ENCODE peak calls at places on chromosomes 11 and 22, in four cellular contexts. G, T, O and Y are unnamed samples.

GRCh38 chr11:30758012-30758411 is 171.9 kb upstream of the MPPED2 start:
- DNase-seq in T (no peak), O (no peak), G (no peak), Y (no peak)

GRCh38 chr11:96342131-96342970 is 644 bp downstream of the MAML2 start:
- DNase-seq in T (no peak), O (no peak), G (no peak), Y (no peak)

GRCh38 chr22:44337658-44338004 is 24.9 kb upstream of the SHISAL1 start:
- DNase-seq in G (peak), T (no peak), O (peak), Y (no peak)

GRCh38 chr22:49163258-49163959 is 664.3 kb downstream of the BRD1 start:
- DNase-seq in G (no peak), O (no peak), T (no peak), Y (no peak)

GRCh38 chr11:93541884-93542752 is 1.1 kb downstream of the SMCO4 start:
- DNase-seq in G (peak), O (peak), T (peak), Y (peak)

GRCh38 chr22:46063861-46064235 is 86.5 kb upstream of the PPARA start:
- DNase-seq in G (no peak), O (peak), T (no peak), Y (no peak)

GRCh38 chr11:125514336-125515101 is 18.5 kb upstream of the FEZ1 start:
- DNase-seq in O (peak), T (peak), G (no peak), Y (peak)

GRCh38 chr11:1401656-1402221 is 12.0 kb downstream of the BRSK2 start:
- DNase-seq in G (no peak), T (peak), O (peak), Y (peak)

GRCh38 chr11:71250512-71251158 is 1.7 kb downstream of the SHANK2 start:
- DNase-seq in T (no peak), O (no peak), G (no peak), Y (no peak)

GRCh38 chr22:49724893-49725489 is 102.7 kb downstream of the BRD1 start:
- DNase-seq in O (no peak), G (peak), T (peak), Y (peak)

GRCh38 chr11:60924110-60924905 is at the start of gene TMEM132A:
- DNase-seq in O (peak), G (peak), T (no peak), Y (peak)

GRCh38 chr22:31344369-31345330 is 1.5 kb downstream of the PATZ1 start:
- DNase-seq in T (peak), O (no peak), G (no peak), Y (peak)

GRCh38 chr22:24727218-24727851 is 47.2 kb downstream of the PIWIL3 start:
- DNase-seq in T (no peak), O (peak), G (peak), Y (no peak)

GRCh38 chr22:49797706-49798105 is 30.0 kb downstream of the BRD1 start:
- DNase-seq in G (no peak), O (no peak), T (no peak), Y (no peak)

GRCh38 chr22:35634015-35634414 is 14.2 kb upstream of the APOL6 start:
- DNase-seq in T (no peak), O (no peak), G (no peak), Y (no peak)

GRCh38 chr11:19447150-19447566 is 206.4 kb upstream of the E2F8 start:
- DNase-seq in T (no peak), G (no peak), O (no peak), Y (no peak)

GRCh38 chr11:61777234-61778090 is 14.9 kb downstream of the TMEM258 start:
- DNase-seq in T (peak), G (no peak), O (no peak), Y (peak)

GRCh38 chr22:39240841-39241631 is 3.7 kb downstream of the PDGFB start:
- DNase-seq in T (peak), O (no peak), G (peak), Y (no peak)

GRCh38 chr22:36359172-36359973 is 28.4 kb downstream of the MYH9 start:
- DNase-seq in G (no peak), T (no peak), O (no peak), Y (peak)

GRCh38 chr11:128764617-128765095 is 70.8 kb downstream of the FLI1 start:
- DNase-seq in O (no peak), G (no peak), T (no peak), Y (no peak)

GRCh38 chr11:9573775-9574555 is 495 bp downstream of the WEE1 start:
- DNase-seq in O (no peak), T (no peak), G (peak), Y (peak)

GRCh38 chr22:25900390-25900789 is 158.4 kb downstream of the MYO18B start:
- DNase-seq in T (no peak), O (no peak), G (no peak), Y (no peak)

GRCh38 chr11:34977039-34977906 is 60.9 kb downstream of the PDHX start:
- DNase-seq in T (no peak), G (peak), O (peak), Y (no peak)

GRCh38 chr11:32580967-32581366 is 2.7 kb upstream of the EIF3M start:
- DNase-seq in T (no peak), O (peak), G (no peak), Y (no peak)

GRCh38 chr11:10459029-10459970 is 4.2 kb downstream of the AMPD3 start:
- DNase-seq in T (peak), O (no peak), G (no peak), Y (peak)

GRCh38 chr11:47918882-47919495 is 61.4 kb upstream of the PTPRJ start:
- DNase-seq in T (no peak), G (peak), O (peak), Y (no peak)

GRCh38 chr11:17581732-17582053 is 34.6 kb downstream of the OTOG start:
- DNase-seq in O (no peak), T (no peak), G (no peak), Y (no peak)

GRCh38 chr11:15779518-15779917 is 576.8 kb downstream of the SOX6 start:
- DNase-seq in T (no peak), O (no peak), G (no peak), Y (no peak)

GRCh38 chr22:49812838-49813237 is 14.8 kb downstream of the BRD1 start:
- DNase-seq in G (no peak), O (peak), T (no peak), Y (no peak)

GRCh38 chr22:42316988-42317387 is 46.5 kb upstream of the TCF20 start:
- DNase-seq in G (no peak), O (peak), T (peak), Y (no peak)

GRCh38 chr11:12653729-12654128 is 20.5 kb upstream of the TEAD1 start:
- DNase-seq in G (no peak), T (no peak), O (peak), Y (no peak)

GRCh38 chr11:64626637-64627036 is 35.6 kb downstream of the SLC22A12 start:
- DNase-seq in T (no peak), G (no peak), O (no peak), Y (no peak)

GRCh38 chr11:64621283-64622019 is 30.4 kb downstream of the SLC22A12 start:
- DNase-seq in O (no peak), T (no peak), G (no peak), Y (no peak)

GRCh38 chr11:64627371-64627770 is 36.4 kb downstream of the SLC22A12 start:
- DNase-seq in O (no peak), T (no peak), G (no peak), Y (no peak)

GRCh38 chr11:64622681-64623080 is 31.7 kb downstream of the SLC22A12 start:
- DNase-seq in O (no peak), G (no peak), T (no peak), Y (no peak)

GRCh38 chr11:64624869-64625481 is 34.0 kb downstream of the SLC22A12 start:
- DNase-seq in T (no peak), G (no peak), O (no peak), Y (no peak)
- TF ChIP-seq CTCF in T (no peak), G (no peak), O (no peak), Y (no peak)

GRCh38 chr11:85699957-85700741 is 14.2 kb upstream of the CCDC89 start:
- DNase-seq in T (no peak), O (no peak), G (no peak), Y (no peak)

GRCh38 chr11:85697747-85698146 is 11.8 kb upstream of the CCDC89 start:
- DNase-seq in G (no peak), T (no peak), O (no peak), Y (no peak)

GRCh38 chr11:85698195-85698594 is 12.2 kb upstream of the CCDC89 start:
- DNase-seq in G (no peak), O (no peak), T (no peak), Y (no peak)

GRCh38 chr11:85694385-85694980 is 8.5 kb upstream of the CCDC89 start:
- DNase-seq in T (no peak), O (peak), G (peak), Y (peak)
- TF ChIP-seq CTCF in T (peak), O (peak), G (peak), Y (peak)

DNA sequence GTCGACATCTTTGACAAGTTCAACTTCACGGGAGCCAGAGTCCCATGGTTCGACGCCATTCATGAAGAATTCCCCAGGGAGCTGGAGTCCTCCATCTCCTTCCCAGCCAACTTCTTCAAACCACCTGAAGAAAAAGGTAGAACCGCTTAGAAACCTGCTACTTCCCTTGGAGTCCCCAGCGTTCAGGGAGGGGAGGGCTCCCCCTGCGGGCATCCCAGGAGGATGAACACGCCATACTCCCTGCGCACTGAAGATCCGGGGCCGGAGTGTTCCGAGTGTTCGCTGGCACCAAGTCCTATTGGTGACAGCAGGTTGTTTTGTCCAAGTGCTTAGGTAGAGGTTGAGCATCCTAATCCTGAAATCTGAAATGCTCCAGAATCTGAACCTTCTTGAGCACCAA is 51.7 kb upstream of the PRODH start:
- DNase-seq in O (no peak), T (no peak), G (peak), Y (peak)
- TF ChIP-seq CTCF in O (no peak), T (no peak), G (peak), Y (peak)

GRCh38 chr11:134244593-134244992 is 8.6 kb downstream of the THYN1 start:
- DNase-seq in G (no peak), T (no peak), O (peak), Y (peak)
- TF ChIP-seq CTCF in G (peak), T (peak), O (peak), Y (peak)

GRCh38 chr11:105609341-105609781 is 512 bp upstream of the GRIA4 start:
- DNase-seq in T (no peak), G (no peak), O (peak), Y (peak)

GRCh38 chr11:105610796-105611361 is 1.0 kb downstream of the GRIA4 start:
- DNase-seq in G (no peak), O (no peak), T (no peak), Y (no peak)

GRCh38 chr11:105611414-105611813 is 1.5 kb downstream of the GRIA4 start:
- DNase-seq in G (no peak), O (no peak), T (no peak), Y (no peak)

GRCh38 chr11:105611837-105612480 is 2.1 kb downstream of the GRIA4 start:
- DNase-seq in O (no peak), G (no peak), T (no peak), Y (no peak)

GRCh38 chr11:105609832-105610781 is at the start of gene GRIA4:
- DNase-seq in T (no peak), O (no peak), G (no peak), Y (no peak)
- TF ChIP-seq CTCF in T (no peak), O (no peak), G (no peak), Y (no peak)

GRCh38 chr11:113263458-113264095 is 50.8 kb upstream of the TTC12 start:
- DNase-seq in T (no peak), G (no peak), O (no peak), Y (no peak)

GRCh38 chr11:113262594-113262993 is 51.8 kb upstream of the TTC12 start:
- DNase-seq in T (no peak), O (no peak), G (no peak), Y (no peak)

GRCh38 chr11:113260096-113260425 is 54.3 kb upstream of the TTC12 start:
- DNase-seq in O (no peak), T (no peak), G (no peak), Y (no peak)

GRCh38 chr11:113261709-113262475 is 52.5 kb upstream of the TTC12 start:
- DNase-seq in O (peak), G (no peak), T (no peak), Y (no peak)

GRCh38 chr11:113260541-113260940 is 53.8 kb upstream of the TTC12 start:
- DNase-seq in G (no peak), T (no peak), O (no peak), Y (no peak)
- TF ChIP-seq CTCF in G (no peak), T (no peak), O (no peak), Y (no peak)

DNA sequence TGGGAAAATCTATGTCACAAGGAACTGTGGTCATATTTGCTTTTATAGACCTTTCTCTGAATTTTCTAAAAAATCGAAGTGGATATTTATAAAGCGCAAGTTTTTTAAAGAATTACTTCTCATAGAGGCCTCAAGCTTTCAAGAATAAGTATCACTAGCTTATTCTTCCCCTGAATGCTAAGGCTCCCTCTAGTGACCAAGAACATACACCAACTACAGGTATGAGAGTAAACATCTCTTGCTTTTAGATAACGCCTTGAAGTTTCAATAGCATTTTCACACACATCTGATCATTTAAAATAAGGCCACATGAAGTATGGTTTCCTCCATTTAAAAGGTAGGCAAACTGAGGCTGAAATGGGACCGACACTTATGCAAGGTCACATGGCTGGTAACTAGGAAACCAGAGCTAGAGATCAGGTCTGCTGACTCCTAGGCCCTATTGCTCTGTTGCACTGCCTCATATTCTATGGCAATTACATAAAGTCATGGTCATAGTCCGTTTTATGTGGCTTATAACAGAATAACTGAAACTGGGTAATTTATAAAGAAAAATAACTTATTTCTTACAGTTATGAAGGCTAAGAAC is 66.5 kb downstream of the CCDC34 start:
- DNase-seq in G (peak), O (peak), T (no peak), Y (peak)
- TF ChIP-seq CTCF in G (peak), O (peak), T (peak), Y (peak)